ENCODE peak calls at places on chromosomes 7 and 10, in nine cellular contexts. One of them, this sample, is unnamed.

GRCh38 chr7:95536656-95537311 is 51.0 kb downstream of the ASB4 start:
- DNase-seq in CD8-positive, alpha-beta T cell: no peak
- DNase-seq in fibroblast of lung: no peak
- DNase-seq in lung: no peak
- DNase-seq in ovary: no peak
- DNase-seq in SK-N-SH: no peak
- DNase-seq in fibroblast of pulmonary artery: no peak
- DNase-seq in IMR-90: no peak
- DNase-seq in BJ: no peak
- DNase-seq in this sample: no peak

GRCh38 chr10:51416494-51416893 is 282.9 kb downstream of the CSTF2T start:
- DNase-seq in CD8-positive, alpha-beta T cell: no peak
- DNase-seq in fibroblast of lung: no peak
- DNase-seq in lung: no peak
- DNase-seq in ovary: no peak
- DNase-seq in SK-N-SH: no peak
- DNase-seq in fibroblast of pulmonary artery: no peak
- DNase-seq in IMR-90: no peak
- DNase-seq in BJ: no peak
- DNase-seq in this sample: no peak

GRCh38 chr10:132646443-132647097 is 109.0 kb downstream of the INPP5A start:
- DNase-seq in CD8-positive, alpha-beta T cell: no peak
- DNase-seq in fibroblast of lung: no peak
- DNase-seq in lung: no peak
- DNase-seq in ovary: no peak
- DNase-seq in SK-N-SH: no peak
- DNase-seq in fibroblast of pulmonary artery: no peak
- DNase-seq in IMR-90: no peak
- DNase-seq in BJ: no peak
- DNase-seq in this sample: no peak

GRCh38 chr10:68081916-68082315 is 6.8 kb upstream of the HERC4 start:
- DNase-seq in CD8-positive, alpha-beta T cell: no peak
- DNase-seq in fibroblast of lung: no peak
- DNase-seq in lung: no peak
- DNase-seq in ovary: no peak
- DNase-seq in SK-N-SH: no peak
- DNase-seq in fibroblast of pulmonary artery: no peak
- DNase-seq in IMR-90: no peak
- DNase-seq in BJ: no peak
- DNase-seq in this sample: no peak

GRCh38 chr7:141999219-141999618 is 3.5 kb downstream of the MGAM start:
- DNase-seq in CD8-positive, alpha-beta T cell: no peak
- DNase-seq in fibroblast of lung: no peak
- DNase-seq in lung: no peak
- DNase-seq in ovary: no peak
- DNase-seq in SK-N-SH: no peak
- DNase-seq in fibroblast of pulmonary artery: no peak
- DNase-seq in IMR-90: no peak
- DNase-seq in BJ: no peak
- DNase-seq in this sample: no peak

GRCh38 chr10:23412223-23412622 is 26.7 kb upstream of the OTUD1 start:
- DNase-seq in CD8-positive, alpha-beta T cell: no peak
- DNase-seq in fibroblast of lung: peak; percentile 25
- DNase-seq in lung: no peak
- DNase-seq in ovary: no peak
- DNase-seq in SK-N-SH: no peak
- DNase-seq in fibroblast of pulmonary artery: peak; percentile 61
- DNase-seq in IMR-90: peak; percentile 48
- DNase-seq in BJ: no peak
- DNase-seq in this sample: no peak

GRCh38 chr7:142894112-142894835 is 8.7 kb upstream of the TRPV6 start:
- DNase-seq in CD8-positive, alpha-beta T cell: no peak
- DNase-seq in fibroblast of lung: no peak
- DNase-seq in lung: no peak
- DNase-seq in ovary: no peak
- DNase-seq in SK-N-SH: no peak
- DNase-seq in fibroblast of pulmonary artery: no peak
- DNase-seq in IMR-90: no peak
- DNase-seq in BJ: no peak
- DNase-seq in this sample: no peak

GRCh38 chr10:15626937-15627336 is 92.8 kb downstream of the ITGA8 start:
- DNase-seq in CD8-positive, alpha-beta T cell: no peak
- DNase-seq in fibroblast of lung: no peak
- DNase-seq in lung: no peak
- DNase-seq in ovary: no peak
- DNase-seq in SK-N-SH: no peak
- DNase-seq in fibroblast of pulmonary artery: no peak
- DNase-seq in IMR-90: no peak
- DNase-seq in BJ: no peak
- DNase-seq in this sample: no peak

GRCh38 chr10:112950714-112951348 is 784 bp downstream of the TCF7L2 start:
- DNase-seq in CD8-positive, alpha-beta T cell: peak; percentile 45
- DNase-seq in fibroblast of lung: peak; percentile 53
- DNase-seq in lung: peak; percentile 34
- DNase-seq in ovary: peak; percentile 50
- DNase-seq in SK-N-SH: peak; percentile 60
- DNase-seq in fibroblast of pulmonary artery: peak; percentile 52
- DNase-seq in IMR-90: peak; percentile 49
- DNase-seq in BJ: no peak
- DNase-seq in this sample: peak; percentile 22

GRCh38 chr10:86001521-86001920 is 365.1 kb downstream of the GRID1 start:
- DNase-seq in CD8-positive, alpha-beta T cell: no peak
- DNase-seq in fibroblast of lung: no peak
- DNase-seq in lung: no peak
- DNase-seq in ovary: no peak
- DNase-seq in SK-N-SH: no peak
- DNase-seq in fibroblast of pulmonary artery: no peak
- DNase-seq in IMR-90: no peak
- DNase-seq in BJ: no peak
- DNase-seq in this sample: no peak

GRCh38 chr7:50803359-50804337 is 21.0 kb upstream of the GRB10 start:
- DNase-seq in CD8-positive, alpha-beta T cell: no peak
- DNase-seq in fibroblast of lung: no peak
- DNase-seq in lung: no peak
- DNase-seq in ovary: no peak
- DNase-seq in SK-N-SH: no peak
- DNase-seq in fibroblast of pulmonary artery: no peak
- DNase-seq in IMR-90: no peak
- DNase-seq in BJ: no peak
- DNase-seq in this sample: no peak

GRCh38 chr7:22394739-22395138 is 37.8 kb upstream of the RAPGEF5 start:
- DNase-seq in CD8-positive, alpha-beta T cell: no peak
- DNase-seq in fibroblast of lung: no peak
- DNase-seq in lung: no peak
- DNase-seq in ovary: no peak
- DNase-seq in SK-N-SH: no peak
- DNase-seq in fibroblast of pulmonary artery: no peak
- DNase-seq in IMR-90: no peak
- DNase-seq in BJ: no peak
- DNase-seq in this sample: no peak

GRCh38 chr10:23340346-23340745 is 4.3 kb downstream of the C10orf67 start:
- DNase-seq in CD8-positive, alpha-beta T cell: no peak
- DNase-seq in fibroblast of lung: no peak
- DNase-seq in lung: no peak
- DNase-seq in ovary: no peak
- DNase-seq in SK-N-SH: no peak
- DNase-seq in fibroblast of pulmonary artery: no peak
- DNase-seq in IMR-90: no peak
- DNase-seq in BJ: no peak
- DNase-seq in this sample: no peak

GRCh38 chr10:12042409-12042796 is 206 bp downstream of the UPF2 start:
- DNase-seq in CD8-positive, alpha-beta T cell: peak; percentile 61
- DNase-seq in fibroblast of lung: no peak
- DNase-seq in lung: peak; percentile 51
- DNase-seq in ovary: no peak
- DNase-seq in SK-N-SH: no peak
- DNase-seq in fibroblast of pulmonary artery: peak; percentile 13
- DNase-seq in IMR-90: peak; percentile 3
- DNase-seq in BJ: no peak
- DNase-seq in this sample: peak; percentile 49

GRCh38 chr10:25498645-25499044 is 323.8 kb downstream of the GPR158 start:
- DNase-seq in CD8-positive, alpha-beta T cell: no peak
- DNase-seq in fibroblast of lung: no peak
- DNase-seq in lung: no peak
- DNase-seq in ovary: no peak
- DNase-seq in SK-N-SH: no peak
- DNase-seq in fibroblast of pulmonary artery: peak; percentile 20
- DNase-seq in IMR-90: no peak
- DNase-seq in BJ: no peak
- DNase-seq in this sample: no peak

GRCh38 chr7:36245900-36246299 is 92.8 kb downstream of the EEPD1 start:
- DNase-seq in CD8-positive, alpha-beta T cell: no peak
- DNase-seq in fibroblast of lung: no peak
- DNase-seq in lung: no peak
- DNase-seq in ovary: no peak
- DNase-seq in SK-N-SH: no peak
- DNase-seq in fibroblast of pulmonary artery: no peak
- DNase-seq in IMR-90: no peak
- DNase-seq in BJ: no peak
- DNase-seq in this sample: no peak

GRCh38 chr7:27897441-27897847 is 157.5 kb downstream of the TAX1BP1 start:
- DNase-seq in CD8-positive, alpha-beta T cell: no peak
- DNase-seq in fibroblast of lung: no peak
- DNase-seq in lung: no peak
- DNase-seq in ovary: no peak
- DNase-seq in SK-N-SH: no peak
- DNase-seq in fibroblast of pulmonary artery: no peak
- DNase-seq in IMR-90: no peak
- DNase-seq in BJ: no peak
- DNase-seq in this sample: no peak

GRCh38 chr7:92833766-92834605 is 2.4 kb downstream of the CDK6 start:
- DNase-seq in CD8-positive, alpha-beta T cell: peak; percentile 68
- DNase-seq in fibroblast of lung: peak; percentile 84
- DNase-seq in lung: peak; percentile 71
- DNase-seq in ovary: peak; percentile 72
- DNase-seq in SK-N-SH: peak; percentile 82
- DNase-seq in fibroblast of pulmonary artery: peak; percentile 81
- DNase-seq in IMR-90: peak; percentile 78
- DNase-seq in BJ: no peak
- DNase-seq in this sample: peak; percentile 72
- TF ChIP-seq CTCF in CD8-positive, alpha-beta T cell: no peak
- TF ChIP-seq CTCF in fibroblast of lung: peak; percentile 21
- TF ChIP-seq CTCF in lung: no peak
- TF ChIP-seq CTCF in ovary: no peak
- TF ChIP-seq CTCF in SK-N-SH: peak; percentile 43
- TF ChIP-seq CTCF in fibroblast of pulmonary artery: peak; percentile 14
- TF ChIP-seq CTCF in IMR-90: peak; percentile 31
- TF ChIP-seq CTCF in BJ: peak; percentile 49
- TF ChIP-seq CTCF in this sample: peak; percentile 37

GRCh38 chr7:1020849-1021251 is 23.5 kb upstream of the GPR146 start:
- DNase-seq in CD8-positive, alpha-beta T cell: no peak
- DNase-seq in fibroblast of lung: no peak
- DNase-seq in lung: no peak
- DNase-seq in ovary: no peak
- DNase-seq in SK-N-SH: no peak
- DNase-seq in fibroblast of pulmonary artery: no peak
- DNase-seq in IMR-90: no peak
- DNase-seq in BJ: no peak
- DNase-seq in this sample: no peak
- TF ChIP-seq CTCF in CD8-positive, alpha-beta T cell: no peak
- TF ChIP-seq CTCF in fibroblast of lung: no peak
- TF ChIP-seq CTCF in lung: no peak
- TF ChIP-seq CTCF in ovary: no peak
- TF ChIP-seq CTCF in SK-N-SH: peak; percentile 35
- TF ChIP-seq CTCF in fibroblast of pulmonary artery: no peak
- TF ChIP-seq CTCF in IMR-90: no peak
- TF ChIP-seq CTCF in BJ: no peak
- TF ChIP-seq CTCF in this sample: peak; percentile 3

GRCh38 chr7:87785368-87785995 is 90.7 kb downstream of the SLC25A40 start:
- DNase-seq in CD8-positive, alpha-beta T cell: no peak
- DNase-seq in fibroblast of lung: no peak
- DNase-seq in lung: no peak
- DNase-seq in ovary: no peak
- DNase-seq in SK-N-SH: no peak
- DNase-seq in fibroblast of pulmonary artery: no peak
- DNase-seq in IMR-90: no peak
- DNase-seq in BJ: no peak
- DNase-seq in this sample: no peak

GRCh38 chr7:87779806-87780205 is 96.4 kb downstream of the SLC25A40 start:
- DNase-seq in CD8-positive, alpha-beta T cell: no peak
- DNase-seq in fibroblast of lung: no peak
- DNase-seq in lung: no peak
- DNase-seq in ovary: no peak
- DNase-seq in SK-N-SH: no peak
- DNase-seq in fibroblast of pulmonary artery: no peak
- DNase-seq in IMR-90: no peak
- DNase-seq in BJ: no peak
- DNase-seq in this sample: no peak

GRCh38 chr7:87784424-87784823 is 91.7 kb downstream of the SLC25A40 start:
- DNase-seq in CD8-positive, alpha-beta T cell: no peak
- DNase-seq in fibroblast of lung: peak; percentile 2
- DNase-seq in lung: no peak
- DNase-seq in ovary: no peak
- DNase-seq in SK-N-SH: no peak
- DNase-seq in fibroblast of pulmonary artery: peak; percentile 18
- DNase-seq in IMR-90: peak; percentile 4
- DNase-seq in BJ: no peak
- DNase-seq in this sample: no peak
- TF ChIP-seq CTCF in CD8-positive, alpha-beta T cell: no peak
- TF ChIP-seq CTCF in fibroblast of lung: no peak
- TF ChIP-seq CTCF in lung: no peak
- TF ChIP-seq CTCF in ovary: no peak
- TF ChIP-seq CTCF in SK-N-SH: peak; percentile 19
- TF ChIP-seq CTCF in fibroblast of pulmonary artery: peak; percentile 12
- TF ChIP-seq CTCF in IMR-90: peak; percentile 21
- TF ChIP-seq CTCF in BJ: no peak
- TF ChIP-seq CTCF in this sample: no peak

DNA sequence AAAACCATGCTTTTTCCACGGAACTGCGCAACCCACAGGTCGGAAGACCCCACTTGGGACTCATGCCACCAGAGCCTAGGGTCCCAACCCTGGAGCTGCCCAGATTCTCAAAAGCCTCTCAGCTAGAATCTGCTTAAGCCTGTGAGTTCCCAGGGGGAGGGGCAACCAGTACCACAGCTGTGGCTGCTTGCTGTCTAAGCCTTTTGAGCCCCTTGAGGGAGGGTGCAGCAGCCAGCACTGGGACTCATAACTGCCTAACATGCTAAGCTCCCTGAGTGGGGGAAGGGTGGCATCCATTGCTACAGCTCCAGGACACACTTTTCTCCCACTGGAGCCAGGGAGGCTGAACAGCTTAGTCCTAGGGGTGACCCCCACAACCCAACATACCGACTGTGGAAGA is 485.6 kb upstream of the GRM3 start:
- DNase-seq in CD8-positive, alpha-beta T cell: no peak
- DNase-seq in fibroblast of lung: no peak
- DNase-seq in lung: no peak
- DNase-seq in ovary: no peak
- DNase-seq in SK-N-SH: no peak
- DNase-seq in fibroblast of pulmonary artery: no peak
- DNase-seq in IMR-90: no peak
- DNase-seq in BJ: no peak
- DNase-seq in this sample: no peak
- TF ChIP-seq CTCF in CD8-positive, alpha-beta T cell: no peak
- TF ChIP-seq CTCF in fibroblast of lung: no peak
- TF ChIP-seq CTCF in lung: no peak
- TF ChIP-seq CTCF in ovary: no peak
- TF ChIP-seq CTCF in SK-N-SH: no peak
- TF ChIP-seq CTCF in fibroblast of pulmonary artery: no peak
- TF ChIP-seq CTCF in IMR-90: no peak
- TF ChIP-seq CTCF in BJ: no peak
- TF ChIP-seq CTCF in this sample: no peak

GRCh38 chr7:126426652-126427051 is 826.1 kb downstream of the GRM8 start:
- DNase-seq in CD8-positive, alpha-beta T cell: no peak
- DNase-seq in fibroblast of lung: no peak
- DNase-seq in lung: no peak
- DNase-seq in ovary: no peak
- DNase-seq in SK-N-SH: no peak
- DNase-seq in fibroblast of pulmonary artery: no peak
- DNase-seq in IMR-90: no peak
- DNase-seq in BJ: no peak
- DNase-seq in this sample: no peak
- TF ChIP-seq CTCF in CD8-positive, alpha-beta T cell: no peak
- TF ChIP-seq CTCF in fibroblast of lung: no peak
- TF ChIP-seq CTCF in lung: no peak
- TF ChIP-seq CTCF in ovary: no peak
- TF ChIP-seq CTCF in SK-N-SH: no peak
- TF ChIP-seq CTCF in fibroblast of pulmonary artery: no peak
- TF ChIP-seq CTCF in IMR-90: no peak
- TF ChIP-seq CTCF in BJ: no peak
- TF ChIP-seq CTCF in this sample: no peak

This sample was measured in GM10248.